ENCODE peak calls at places on chromosomes 6 and 20, in seven cellular contexts. P is T47D, M is H1, H is SK-N-SH, R is HepG2, G is K562, B is GM12878. S is an unnamed sample.

GRCh38 chr6:1923454-1923853 is 313.7 kb downstream of the FOXC1 start:
- DNase-seq in H (no peak), G (no peak), M (no peak), P (no peak), R (no peak), B (no peak), S (no peak)

GRCh38 chr20:6566821-6567220 is 200.7 kb upstream of the BMP2 start:
- DNase-seq in B (no peak), M (no peak), H (no peak), P (no peak), R (no peak), G (no peak), S (no peak)

GRCh38 chr20:51961964-51962761 is 159.8 kb upstream of the SALL4 start:
- DNase-seq in H (no peak), P (no peak), M (no peak), R (no peak), G (no peak), B (no peak), S (no peak)

GRCh38 chr6:5763871-5764270 is 242.9 kb downstream of the NRN1 start:
- DNase-seq in B (peak), P (no peak), R (no peak), H (no peak), M (no peak), G (no peak), S (no peak)

GRCh38 chr20:43844778-43845614 is 69.7 kb upstream of the TOX2 start:
- DNase-seq in H (no peak), M (peak), R (no peak), G (no peak), P (no peak), B (no peak), S (peak)

GRCh38 chr6:46174904-46175303 is 4.1 kb upstream of the ENPP5 start:
- DNase-seq in G (no peak), H (no peak), M (no peak), R (no peak), B (no peak), P (no peak), S (no peak)

GRCh38 chr6:128303870-128304269 is 216.5 kb downstream of the PTPRK start:
- DNase-seq in B (no peak), R (no peak), M (no peak), P (no peak), H (no peak), G (no peak), S (no peak)

GRCh38 chr6:15522856-15523529 is 139.8 kb downstream of the DTNBP1 start:
- DNase-seq in H (no peak), G (no peak), M (no peak), R (no peak), P (no peak), B (no peak), S (no peak)

GRCh38 chr6:31422587-31422986 is 19.2 kb downstream of the MICA start:
- DNase-seq in G (no peak), M (no peak), P (no peak), H (no peak), B (no peak), R (no peak), S (no peak)

GRCh38 chr6:170091000-170091638 is 199.8 kb downstream of the DLL1 start:
- DNase-seq in R (no peak), H (no peak), G (no peak), M (peak), B (no peak), P (no peak), S (no peak)

GRCh38 chr6:9204171-9204570 is 768.8 kb upstream of the SLC35B3 start:
- DNase-seq in B (no peak), P (no peak), H (no peak), R (no peak), G (no peak), M (no peak), S (peak)

GRCh38 chr6:109308018-109308492 is 74.2 kb downstream of the CD164 start:
- DNase-seq in B (no peak), G (peak), M (no peak), H (no peak), R (peak), P (no peak), S (no peak)

GRCh38 chr6:138404666-138405337 is 779 bp downstream of the HEBP2 start:
- DNase-seq in G (peak), M (peak), H (no peak), P (peak), R (no peak), B (no peak), S (no peak)

DNA sequence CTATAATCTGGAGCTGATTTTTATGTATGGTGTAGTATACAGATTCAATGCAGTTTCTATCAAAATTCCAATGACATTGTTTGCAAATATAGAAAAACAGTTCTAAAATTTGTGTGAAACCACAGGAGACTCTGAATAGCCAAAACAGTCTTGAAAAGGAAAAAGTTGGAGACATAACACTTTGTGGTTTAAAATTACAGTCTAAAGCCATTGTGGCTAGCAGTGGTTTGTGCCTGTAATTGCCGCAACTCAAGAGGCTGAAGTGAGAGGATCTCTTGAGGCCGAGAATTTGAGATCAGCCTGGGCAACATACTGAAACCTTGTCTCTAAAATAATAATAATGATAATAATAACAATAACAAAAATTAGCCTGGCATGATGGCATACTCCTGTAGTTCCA is 213.7 kb downstream of the CDKAL1 start:
- DNase-seq in P (no peak), G (no peak), B (no peak), M (no peak), H (no peak), R (no peak), S (no peak)
- TF ChIP-seq JUND in P (no peak), G (no peak), B (no peak), M (no peak), H (no peak), R (no peak), S (no peak)

GRCh38 chr20:10731190-10731955 is 57.6 kb upstream of the JAG1 start:
- DNase-seq in G (no peak), B (no peak), R (no peak), P (no peak), M (no peak), H (no peak), S (no peak)
- TF ChIP-seq JUND in G (no peak), B (no peak), R (no peak), P (no peak), M (no peak), H (peak), S (no peak)

DNA sequence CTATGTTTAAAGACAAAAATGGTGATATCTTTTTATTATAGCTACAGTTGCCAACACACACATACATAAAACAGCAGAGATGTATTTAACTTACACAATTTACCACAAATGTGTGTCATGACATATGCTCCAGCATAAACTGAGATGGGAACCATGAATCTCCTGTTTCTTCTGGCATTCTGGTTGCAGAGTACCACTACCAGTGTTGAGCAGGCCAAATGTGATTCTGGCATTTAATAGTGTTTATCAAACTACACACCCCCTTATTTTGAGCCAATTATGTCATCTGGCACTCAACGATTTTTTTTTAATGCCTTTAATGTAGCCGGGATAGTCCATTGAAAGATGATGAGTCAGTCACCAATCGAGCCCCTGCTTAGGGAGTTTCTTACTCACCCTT is 59.0 kb upstream of the TPD52L1 start:
- DNase-seq in B (no peak), P (no peak), R (no peak), H (no peak), M (no peak), G (no peak), S (no peak)
- TF ChIP-seq JUND in B (no peak), P (no peak), R (no peak), H (no peak), M (no peak), G (no peak), S (no peak)

GRCh38 chr6:41638002-41638800 is at the start of gene MDFI:
- DNase-seq in B (no peak), H (peak), P (no peak), G (no peak), R (no peak), M (peak), S (no peak)
- TF ChIP-seq JUND in B (no peak), H (no peak), P (no peak), G (no peak), R (no peak), M (no peak), S (no peak)

GRCh38 chr6:125316621-125317020 is 14.9 kb upstream of the HDDC2 start:
- DNase-seq in M (no peak), P (no peak), B (no peak), G (no peak), R (no peak), H (no peak), S (no peak)
- TF ChIP-seq JUND in M (no peak), P (no peak), B (no peak), G (no peak), R (no peak), H (no peak), S (no peak)

GRCh38 chr20:12049125-12049524 is 131.4 kb downstream of the BTBD3 start:
- DNase-seq in R (no peak), M (no peak), H (no peak), G (no peak), B (no peak), P (no peak), S (no peak)

GRCh38 chr20:12054556-12054955 is 136.9 kb downstream of the BTBD3 start:
- DNase-seq in P (no peak), H (no peak), G (no peak), R (no peak), B (no peak), M (no peak), S (no peak)

GRCh38 chr20:12053348-12053747 is 135.7 kb downstream of the BTBD3 start:
- DNase-seq in M (no peak), G (no peak), H (no peak), B (peak), R (peak), P (no peak), S (no peak)

GRCh38 chr20:12047838-12048432 is 130.2 kb downstream of the BTBD3 start:
- DNase-seq in H (no peak), P (no peak), R (no peak), G (no peak), B (no peak), M (no peak), S (no peak)

GRCh38 chr20:12051206-12052163 is 133.8 kb downstream of the BTBD3 start:
- DNase-seq in B (no peak), M (no peak), G (no peak), P (no peak), H (no peak), R (no peak), S (no peak)
- TF ChIP-seq JUND in B (no peak), M (no peak), G (no peak), P (no peak), H (no peak), R (no peak), S (no peak)

DNA sequence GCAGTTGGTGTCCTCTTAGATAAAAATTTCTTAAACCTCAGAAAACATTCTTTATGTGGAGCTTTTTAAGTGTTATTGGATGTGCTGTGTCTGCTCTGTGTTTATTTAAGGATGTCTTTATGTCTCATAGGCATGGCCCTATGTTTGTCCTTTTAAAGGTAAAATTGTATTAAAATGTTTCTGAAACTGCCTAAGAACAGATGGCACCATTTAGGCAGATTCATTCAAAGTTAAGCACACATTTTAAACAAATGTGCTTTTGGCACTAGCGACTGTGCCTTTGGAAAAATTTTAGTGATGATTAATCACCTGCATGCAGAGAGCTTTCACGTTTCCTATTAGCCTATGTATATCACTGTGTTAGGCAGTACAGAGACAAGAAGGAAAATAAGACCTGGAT is 125.2 kb downstream of the KIF6 start:
- DNase-seq in G (no peak), R (no peak), H (no peak), P (no peak), B (no peak), M (no peak), S (no peak)
- TF ChIP-seq JUND in G (no peak), R (no peak), H (no peak), P (no peak), B (no peak), M (no peak), S (no peak)

DNA sequence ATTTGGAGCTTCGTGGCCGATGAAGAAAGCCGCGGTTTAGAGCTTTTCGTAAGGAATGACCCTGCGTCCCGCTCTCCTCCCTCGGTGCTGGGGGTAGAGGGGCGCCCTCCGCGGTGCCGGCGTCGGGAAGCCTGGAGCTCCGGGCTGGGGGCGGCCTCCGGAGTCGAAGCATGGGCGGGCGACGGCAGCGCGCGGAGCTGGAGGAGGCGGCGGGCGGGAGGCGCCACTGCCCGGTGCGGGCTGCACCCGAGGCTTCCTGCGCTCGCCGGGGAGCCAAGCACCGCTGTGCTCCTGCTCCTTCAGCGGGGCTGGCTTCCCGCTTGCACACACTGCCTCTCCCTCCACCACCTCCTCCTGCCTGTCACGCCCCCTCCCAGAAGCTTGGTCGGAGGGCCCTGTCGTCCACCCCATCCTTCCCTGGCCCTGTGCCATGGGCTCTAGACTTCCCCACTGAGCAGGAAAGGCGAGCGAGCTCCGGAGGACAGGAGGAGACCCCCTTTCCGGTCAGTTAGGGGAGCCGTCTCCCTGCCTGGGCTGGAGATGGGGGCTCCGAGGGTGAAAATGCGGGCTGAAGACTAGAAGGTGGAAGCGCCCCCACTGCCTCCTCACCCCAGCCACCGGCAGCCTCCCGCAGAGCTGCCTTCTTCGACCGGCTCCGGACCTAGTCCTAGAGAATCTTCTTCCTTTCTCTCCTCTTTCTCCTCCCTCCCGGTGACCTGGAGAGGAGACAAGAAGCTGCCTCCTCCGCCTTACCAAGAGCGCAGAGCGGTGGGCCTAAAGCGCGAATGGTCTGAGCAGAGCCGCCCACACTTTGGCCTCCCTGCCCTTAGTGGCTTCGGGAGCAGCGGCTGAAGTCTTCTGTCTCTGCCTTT is 1.8 kb downstream of the CDH4 start:
- DNase-seq in M (peak), G (no peak), P (no peak), H (peak), B (no peak), R (no peak), S (no peak)
- TF ChIP-seq JUND in M (no peak), G (no peak), P (no peak), H (no peak), B (no peak), R (no peak), S (no peak)

S was measured in HCT116.